ENCODE peak calls at places on chromosomes 11 and 22, in five cellular contexts. M is NCI-H1417, J is Peyer's patch, T is uterus, G is SHP77 treated with DMSO at 0.1 percent for 48 hours. Y is an unnamed sample.

GRCh38 chr11:65134240-65134951 is at the start of gene SYVN1:
- DNase-seq in M (peak), J (peak), G (peak), T (peak), Y (peak)

GRCh38 chr22:48268293-48268692 is 1505.8 kb downstream of the TBC1D22A start:
- DNase-seq in M (no peak), G (no peak), T (no peak), J (no peak), Y (no peak)

GRCh38 chr11:72685560-72686480 is 11.6 kb upstream of the PDE2A start:
- DNase-seq in G (no peak), J (no peak), T (peak), M (no peak), Y (peak)

GRCh38 chr11:77449060-77449521 is 24.8 kb downstream of the PAK1 start:
- DNase-seq in G (no peak), M (no peak), J (no peak), T (no peak), Y (no peak)

GRCh38 chr22:30305519-30305905 is 16.2 kb upstream of the CASTOR1 start:
- DNase-seq in J (peak), G (no peak), T (peak), M (no peak), Y (peak)

GRCh38 chr11:57566035-57566504 is 1.4 kb downstream of the UBE2L6 start:
- DNase-seq in M (no peak), T (peak), J (no peak), G (no peak), Y (no peak)

GRCh38 chr11:80024119-80024518 is 583.3 kb upstream of the TENM4 start:
- DNase-seq in M (no peak), T (no peak), G (no peak), J (no peak), Y (no peak)

GRCh38 chr11:60389279-60389910 is 6.9 kb upstream of the MS4A14 start:
- DNase-seq in T (no peak), J (no peak), M (no peak), G (no peak), Y (no peak)

GRCh38 chr11:108958446-108959123 is 293.7 kb downstream of the DDX10 start:
- DNase-seq in T (no peak), M (no peak), J (no peak), G (peak), Y (no peak)

GRCh38 chr11:29333993-29334780 is 682.6 kb downstream of the KCNA4 start:
- DNase-seq in G (peak), M (peak), J (no peak), T (no peak), Y (no peak)

GRCh38 chr22:37400719-37401118 is 26.6 kb downstream of the ELFN2 start:
- DNase-seq in J (no peak), G (no peak), T (no peak), M (no peak), Y (no peak)

GRCh38 chr11:9660886-9661285 is 3.0 kb upstream of the SWAP70 start:
- DNase-seq in T (no peak), J (no peak), M (no peak), G (no peak), Y (no peak)

GRCh38 chr11:130439876-130440275 is 8.6 kb upstream of the ADAMTS15 start:
- DNase-seq in M (no peak), T (no peak), G (no peak), J (no peak), Y (no peak)

GRCh38 chr11:17747131-17747955 is 12.8 kb downstream of the KCNC1 start:
- DNase-seq in M (no peak), G (no peak), J (peak), T (no peak), Y (no peak)

GRCh38 chr22:43157874-43158546 is 6.7 kb downstream of the TSPO start:
- DNase-seq in J (no peak), G (no peak), M (no peak), T (no peak), Y (no peak)

GRCh38 chr11:64134963-64135362 is 30.9 kb downstream of the MACROD1 start:
- DNase-seq in T (no peak), J (no peak), G (no peak), M (no peak), Y (no peak)

GRCh38 chr11:108906826-108907225 is 242.0 kb downstream of the DDX10 start:
- DNase-seq in J (no peak), G (no peak), M (no peak), T (no peak), Y (no peak)

GRCh38 chr22:37887610-37888378 is 18.3 kb upstream of the MICALL1 start:
- DNase-seq in G (no peak), T (peak), J (no peak), M (no peak), Y (peak)

GRCh38 chr11:64027619-64028397 is 7.9 kb upstream of the FLRT1 start:
- DNase-seq in J (no peak), M (no peak), G (no peak), T (no peak), Y (no peak)

GRCh38 chr11:65414776-65415498 is 7.7 kb upstream of the NEAT1 start:
- DNase-seq in G (no peak), T (peak), J (peak), M (no peak), Y (peak)

GRCh38 chr11:2838091-2838490 is 47.5 kb downstream of the CDKN1C start:
- DNase-seq in T (no peak), G (no peak), J (no peak), M (no peak), Y (no peak)

Y was measured in tibial nerve.